ENCODE peak calls at places on chromosomes 3 and 15, in four cellular contexts. T is GM23248, X is MG63, R is ovary. Y is an unnamed sample. For H3K27me3, the result is how much of the 10 kb centered on the place peaks cover.

GRCh38 chr3:18643290-18643689 is 218.2 kb upstream of the SATB1 start:
- DNase-seq in R (no peak), T (no peak), X (no peak), Y (no peak)

GRCh38 chr3:10387881-10388621 is 67.1 kb upstream of the SEC13 start:
- DNase-seq in X (no peak), R (no peak), T (peak), Y (peak)

GRCh38 chr3:41199866-41200668 is 762 bp downstream of the CTNNB1 start:
- DNase-seq in T (peak), X (peak), R (peak), Y (no peak)

GRCh38 chr15:77035584-77035983 is 35.3 kb downstream of the TSPAN3 start:
- DNase-seq in X (no peak), T (no peak), R (no peak), Y (no peak)

GRCh38 chr3:183534249-183534648 is 21.3 kb downstream of the KLHL6 start:
- DNase-seq in T (peak), R (no peak), X (no peak), Y (no peak)

GRCh38 chr3:185815391-185816282 is 9.2 kb downstream of the IGF2BP2 start:
- DNase-seq in T (no peak), R (no peak), X (no peak), Y (no peak)

GRCh38 chr15:92226020-92226612 is 167.6 kb upstream of the ST8SIA2 start:
- DNase-seq in X (no peak), R (no peak), T (peak), Y (no peak)

GRCh38 chr15:85943825-85944224 is 135.8 kb upstream of the AGBL1 start:
- DNase-seq in R (no peak), X (no peak), T (no peak), Y (no peak)

GRCh38 chr3:147393261-147393964 is 12.9 kb downstream of the ZIC4 start:
- DNase-seq in R (no peak), T (peak), X (peak), Y (peak)

GRCh38 chr3:147392083-147392916 is 14.0 kb downstream of the ZIC4 start:
- DNase-seq in R (no peak), X (peak), T (peak), Y (peak)

GRCh38 chr3:147389265-147390175 is 16.8 kb downstream of the ZIC4 start:
- DNase-seq in X (no peak), R (no peak), T (no peak), Y (no peak)

GRCh38 chr3:147390589-147391569 is 15.5 kb downstream of the ZIC4 start:
- DNase-seq in T (no peak), X (no peak), R (no peak), Y (no peak)

DNA sequence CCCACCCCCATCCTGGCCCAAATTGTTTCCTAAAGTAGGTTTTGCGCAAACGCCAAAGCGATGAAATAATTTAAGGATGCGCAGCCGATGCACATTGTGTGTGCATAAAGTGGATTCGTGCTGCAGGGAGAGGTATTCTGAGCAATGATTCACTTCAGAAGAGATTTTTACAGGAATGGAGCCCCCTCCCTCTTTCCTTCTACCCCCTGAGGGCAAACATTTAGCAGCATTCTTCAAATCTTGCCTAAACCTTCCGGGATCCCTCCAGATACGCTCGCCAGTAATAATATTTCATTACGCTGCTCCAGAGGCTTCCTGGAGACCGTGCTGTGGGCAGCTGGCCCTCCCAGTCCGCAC is 14.6 kb downstream of the ZIC4 start:
- DNase-seq in X (no peak), T (no peak), R (no peak), Y (no peak)
- H3K4me3 ChIP-seq in X (peak), T (peak), R (no peak), Y (peak)

DNA sequence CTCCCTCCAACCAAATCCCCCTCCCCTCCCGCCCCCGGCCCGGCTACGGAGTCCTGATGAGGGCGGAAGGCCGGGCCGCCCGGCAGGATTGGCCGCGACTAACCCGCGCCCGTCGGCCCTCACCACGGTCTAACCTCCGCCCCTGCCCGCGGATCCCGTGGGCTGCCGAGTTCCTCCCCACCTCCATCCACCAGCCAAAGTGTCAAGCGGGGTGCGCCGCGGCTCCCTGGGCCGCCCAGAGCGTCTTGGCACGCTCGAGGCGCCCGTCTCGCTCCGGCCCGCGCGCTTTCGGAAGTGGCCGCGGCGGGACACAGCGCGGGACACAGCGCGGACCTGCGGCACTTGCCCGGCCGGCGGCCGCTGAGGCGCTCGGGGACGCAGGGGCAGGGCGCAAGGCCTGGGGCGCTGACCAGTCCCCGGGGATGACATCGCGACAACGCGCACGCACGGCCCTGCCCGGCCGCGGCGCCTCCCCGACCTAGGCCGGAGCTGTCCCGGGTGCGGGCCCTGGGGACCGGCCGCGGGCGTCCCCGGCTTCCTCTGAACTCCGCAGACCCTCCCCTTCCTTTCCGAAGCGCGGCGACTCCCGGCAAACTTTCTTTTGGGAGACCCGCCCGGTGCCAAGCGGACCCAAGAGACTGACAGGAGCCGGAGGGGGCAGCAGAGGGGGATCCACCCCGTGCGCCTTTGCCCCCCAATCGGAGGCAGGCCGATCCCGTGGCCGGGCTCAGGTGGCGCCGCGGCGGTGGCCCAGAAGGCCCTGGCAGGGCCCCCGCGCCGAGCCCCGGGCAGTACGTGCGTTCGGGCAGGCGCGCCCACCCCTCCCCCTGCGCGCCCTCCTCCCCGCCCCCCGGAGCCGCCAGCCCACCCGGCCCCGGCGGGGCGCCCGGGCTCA is 112.8 kb upstream of the ICE2 start:
- DNase-seq in R (peak), X (peak), T (peak), Y (peak)
- H3K27me3 ChIP-seq in R (under half), X (under half), T (under half), Y (under half)

DNA sequence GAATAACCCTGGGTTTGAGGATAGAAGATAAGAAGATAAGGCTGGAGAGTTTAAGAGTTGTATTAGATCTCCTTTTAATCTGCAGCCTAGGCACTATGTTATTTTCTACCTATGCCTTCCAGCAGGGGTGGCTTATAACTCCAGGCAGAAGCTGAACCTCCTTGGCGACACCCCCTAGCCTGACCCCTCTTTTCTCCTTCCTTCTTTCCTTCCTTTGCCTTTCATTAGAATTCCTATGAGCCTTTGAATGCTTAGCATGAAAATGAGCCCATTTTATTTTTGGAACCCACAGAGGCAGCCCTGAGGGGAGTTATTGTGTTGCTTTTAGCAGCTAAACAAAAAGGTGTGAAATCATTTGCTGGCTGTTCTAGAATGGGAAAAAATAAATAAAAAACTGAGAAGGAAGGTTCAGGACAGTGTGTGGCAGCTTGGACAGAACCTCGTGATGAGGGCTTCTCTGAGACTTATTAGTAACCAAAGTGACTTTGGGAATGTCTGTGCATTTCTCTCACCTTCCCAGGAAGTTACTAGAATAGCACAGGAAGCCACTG is 164.6 kb upstream of the ICE2 start:
- DNase-seq in R (no peak), X (no peak), T (no peak), Y (no peak)
- H3K4me3 ChIP-seq in R (no peak), X (no peak), T (no peak), Y (no peak)

GRCh38 chr3:138944136-138944658 is 2.7 kb downstream of the FOXL2 start:
- DNase-seq in R (no peak), T (no peak), X (no peak), Y (no peak)

GRCh38 chr3:138942271-138942670 is 4.7 kb downstream of the FOXL2 start:
- DNase-seq in X (no peak), R (no peak), T (no peak), Y (no peak)

GRCh38 chr3:138943724-138944131 is 3.2 kb downstream of the FOXL2 start:
- DNase-seq in T (no peak), R (no peak), X (no peak), Y (no peak)

GRCh38 chr3:138941259-138941885 is 5.6 kb downstream of the FOXL2 start:
- DNase-seq in X (peak), R (peak), T (peak), Y (no peak)

GRCh38 chr3:138942861-138943623 is 3.9 kb downstream of the FOXL2 start:
- DNase-seq in X (no peak), T (no peak), R (peak), Y (no peak)
- H3K27me3 ChIP-seq in X (under half), T (under half), R (under half), Y (under half)

GRCh38 chr3:195869413-195870001 is 38.8 kb downstream of the TNK2 start:
- DNase-seq in R (no peak), T (no peak), X (no peak), Y (peak)

GRCh38 chr3:195872097-195872496 is 36.3 kb downstream of the TNK2 start:
- DNase-seq in X (no peak), T (no peak), R (no peak), Y (peak)

GRCh38 chr3:195870937-195871336 is 37.4 kb downstream of the TNK2 start:
- DNase-seq in R (no peak), T (no peak), X (no peak), Y (peak)

GRCh38 chr3:195868866-195869412 is 39.4 kb downstream of the TNK2 start:
- DNase-seq in X (no peak), T (no peak), R (no peak), Y (no peak)

DNA sequence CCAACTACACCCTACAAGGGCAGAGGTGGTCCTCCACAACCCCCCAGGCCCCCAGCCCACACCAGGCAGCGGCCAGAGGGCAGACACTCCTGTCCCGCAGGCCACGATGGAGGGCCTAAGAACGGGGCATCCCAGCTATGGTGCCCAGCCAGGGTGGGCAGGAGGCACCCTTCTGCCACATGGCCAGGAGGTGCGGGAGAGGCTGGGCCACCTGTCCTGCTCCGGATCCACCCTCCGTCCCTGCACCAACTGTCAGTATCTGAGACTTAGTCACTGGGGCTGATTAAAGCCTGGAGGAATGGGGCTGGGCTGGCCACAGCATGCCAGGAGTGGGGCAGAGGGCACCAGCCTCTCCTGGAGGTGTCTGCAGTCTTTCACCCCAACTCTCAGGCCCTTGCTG is 37.9 kb downstream of the TNK2 start:
- DNase-seq in X (peak), T (peak), R (no peak), Y (peak)
- H3K4me3 ChIP-seq in X (no peak), T (no peak), R (no peak), Y (no peak)

DNA sequence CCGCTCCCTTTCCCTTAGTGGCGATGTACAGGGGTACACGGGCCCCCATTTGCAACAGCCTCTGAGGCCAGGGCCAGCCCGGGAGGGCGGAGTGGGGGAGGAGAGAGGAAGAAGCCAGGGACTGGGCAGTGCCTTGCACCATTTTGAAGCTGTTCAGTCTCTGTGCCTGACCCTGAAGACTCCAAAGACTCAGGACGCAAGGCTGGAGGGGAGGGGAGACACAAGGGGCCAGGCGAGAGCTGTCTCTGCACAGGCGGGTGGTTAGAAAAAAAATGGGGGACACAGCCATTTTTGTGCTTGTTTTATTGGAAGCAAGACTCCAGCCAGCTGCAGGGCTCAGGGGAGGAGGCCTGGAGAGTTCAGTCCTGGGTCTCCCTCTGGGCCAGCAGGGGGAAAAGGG is 1.6 kb downstream of the RPP25 start:
- DNase-seq in R (no peak), T (no peak), X (no peak), Y (no peak)
- H3K27me3 ChIP-seq in R (under half), T (under half), X (under half), Y (half or more)

DNA sequence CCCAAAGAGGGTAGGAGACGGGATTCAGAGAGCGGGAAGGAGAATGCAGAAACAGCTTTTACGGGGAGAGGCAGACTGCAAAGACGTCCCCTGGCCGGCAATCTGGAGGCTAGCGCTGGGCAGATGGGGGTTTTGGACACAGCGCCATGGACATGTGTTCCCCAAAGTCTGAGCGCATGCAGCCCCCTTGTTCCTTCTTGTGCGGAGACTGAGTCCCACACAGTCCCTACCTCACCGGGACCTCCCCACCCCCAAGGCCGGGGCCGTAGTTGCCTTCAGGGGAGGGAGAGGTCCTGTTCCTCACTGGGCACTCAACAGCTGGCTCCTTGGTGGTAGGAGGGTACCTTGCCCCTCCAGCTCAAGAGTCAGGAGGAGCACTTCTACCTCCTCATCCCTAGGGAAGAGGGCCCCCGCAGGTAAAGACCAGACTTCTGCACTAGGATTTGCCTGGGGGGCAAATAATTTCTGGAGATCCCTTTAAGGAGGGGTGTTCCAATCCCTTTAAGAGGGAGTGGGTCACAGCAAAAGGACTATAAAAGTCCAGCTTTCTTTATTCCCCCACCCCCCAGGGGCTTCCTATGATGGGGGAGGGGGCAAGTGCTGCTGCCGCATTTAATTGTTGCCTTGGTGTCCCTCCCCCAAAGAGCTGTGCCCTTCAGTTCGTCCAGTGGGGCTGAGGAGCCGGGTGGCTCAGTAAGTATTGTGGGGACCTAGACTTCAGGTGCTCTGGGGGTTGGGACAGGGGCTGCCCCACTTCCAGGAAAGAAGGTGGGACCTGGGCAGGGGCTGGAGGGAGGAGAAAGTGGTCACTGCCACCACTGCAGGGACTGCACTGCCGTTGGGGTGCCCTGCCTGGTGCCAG is 3.6 kb upstream of the BAHD1 start:
- DNase-seq in R (peak), T (no peak), X (no peak), Y (peak)
- H3K4me3 ChIP-seq in R (peak), T (peak), X (no peak), Y (peak)

GRCh38 chr3:152835311-152836102 is 576 bp downstream of the P2RY1 start:
- DNase-seq in T (peak), R (peak), X (peak), Y (peak)

GRCh38 chr3:152833089-152833488 is 1.8 kb upstream of the P2RY1 start:
- DNase-seq in X (no peak), T (no peak), R (no peak), Y (no peak)

GRCh38 chr3:152832046-152832445 is 2.9 kb upstream of the P2RY1 start:
- DNase-seq in X (no peak), T (no peak), R (no peak), Y (no peak)

GRCh38 chr3:152836269-152836668 is 1.3 kb downstream of the P2RY1 start:
- DNase-seq in T (no peak), R (no peak), X (no peak), Y (no peak)

DNA sequence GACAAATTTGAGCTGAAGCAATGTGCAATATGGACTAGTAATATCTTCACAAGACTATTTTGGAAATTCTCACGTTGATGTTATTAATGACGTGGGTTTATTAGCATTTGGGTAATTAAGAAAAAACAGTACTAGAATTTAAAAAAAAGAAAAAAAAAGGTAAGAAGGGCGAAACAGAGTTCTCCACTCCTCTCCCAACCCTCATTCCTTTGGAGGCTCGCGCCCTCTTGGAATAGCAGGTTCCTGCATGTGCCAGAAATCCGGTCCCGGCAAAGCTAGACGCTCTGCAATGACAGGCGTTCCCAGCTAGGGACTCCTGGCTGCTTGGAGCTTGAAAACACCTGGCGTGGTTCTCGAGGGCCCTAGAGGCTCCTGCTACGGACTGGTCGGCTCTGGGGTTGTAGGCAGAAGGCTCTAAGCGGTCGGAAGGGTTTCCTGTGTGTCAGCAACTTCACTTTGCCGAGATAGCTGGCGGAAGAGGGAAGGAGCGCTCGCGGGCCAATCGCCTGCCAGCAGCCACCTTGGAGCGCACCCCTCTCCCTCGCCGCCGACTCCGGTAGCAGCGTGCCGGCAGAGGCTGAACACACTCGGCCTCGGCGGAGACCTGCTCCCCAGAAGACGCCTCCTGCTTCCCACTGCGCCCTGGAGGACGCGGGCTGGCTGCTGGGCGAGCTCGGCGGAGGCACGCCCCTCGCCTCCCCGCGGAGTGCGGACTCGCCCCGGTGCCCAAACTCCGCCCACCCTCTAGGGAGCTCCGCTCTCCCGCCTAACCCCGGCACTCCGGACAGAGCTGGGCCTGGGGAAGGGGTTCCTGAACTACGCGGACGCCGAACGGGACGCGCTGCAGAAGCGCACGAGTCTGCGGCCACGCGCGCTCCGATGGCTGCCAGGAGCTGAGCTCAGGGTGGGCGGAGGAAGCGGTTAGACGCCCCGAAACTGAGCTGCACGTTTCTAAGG is at the start of gene P2RY1:
- DNase-seq in X (peak), R (peak), T (peak), Y (peak)
- H3K27me3 ChIP-seq in X (under half), R (under half), T (under half), Y (under half)

GRCh38 chr3:116667791-116668190 is 41.8 kb upstream of the TUSC7 start:
- DNase-seq in T (no peak), X (no peak), R (no peak), Y (no peak)
- H3K4me3 ChIP-seq in T (no peak), X (no peak), R (no peak), Y (no peak)

DNA sequence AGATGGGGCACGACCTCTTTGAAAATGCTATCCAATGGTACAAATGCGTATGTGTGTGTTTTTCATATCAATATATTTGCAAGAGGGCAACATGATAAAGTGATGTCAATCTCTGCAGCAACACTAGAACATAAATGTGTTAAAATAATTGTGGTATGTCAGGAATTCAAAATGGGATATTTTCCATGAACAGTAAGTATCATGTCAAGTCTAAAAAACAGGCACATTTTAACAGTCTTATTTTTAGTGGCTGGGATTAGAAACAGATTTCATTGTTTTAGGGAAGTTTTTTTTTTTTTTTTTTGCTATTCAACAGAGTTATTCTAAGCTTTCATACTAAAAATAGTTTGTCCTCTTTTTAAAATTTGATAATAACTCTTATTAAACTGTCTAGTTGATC is 209.8 kb downstream of the GAP43 start:
- DNase-seq in X (no peak), T (peak), R (no peak), Y (no peak)
- H3K27me3 ChIP-seq in X (under half), T (under half), R (under half), Y (under half)